ENCODE peak calls at places on chromosomes 4 and X, in eight cellular contexts. One of them, this sample, is unnamed.

GRCh38 chr4:147940144-147940543 is 208.3 kb downstream of the ARHGAP10 start:
- DNase-seq in astrocyte of the spinal cord: no peak
- DNase-seq in brain microvascular endothelial cell: peak
- DNase-seq in CD8-positive, alpha-beta T cell: no peak
- DNase-seq in heart left ventricle: no peak
- DNase-seq in astrocyte: no peak
- DNase-seq in OCI-LY7: no peak
- DNase-seq in HCT116: no peak
- DNase-seq in this sample: peak

GRCh38 chr4:174314274-174314673 is 30.6 kb downstream of the CEP44 start:
- DNase-seq in astrocyte of the spinal cord: no peak
- DNase-seq in brain microvascular endothelial cell: no peak
- DNase-seq in CD8-positive, alpha-beta T cell: no peak
- DNase-seq in heart left ventricle: no peak
- DNase-seq in astrocyte: no peak
- DNase-seq in OCI-LY7: no peak
- DNase-seq in HCT116: no peak
- DNase-seq in this sample: no peak

GRCh38 chrX:139967300-139967699 is 2.0 kb upstream of the CXorf66 start:
- DNase-seq in astrocyte of the spinal cord: no peak
- DNase-seq in brain microvascular endothelial cell: no peak
- DNase-seq in CD8-positive, alpha-beta T cell: no peak
- DNase-seq in heart left ventricle: no peak
- DNase-seq in astrocyte: no peak
- DNase-seq in OCI-LY7: peak
- DNase-seq in HCT116: no peak
- DNase-seq in this sample: peak

GRCh38 chr4:1403177-1403583 is 3.1 kb downstream of the NKX1-1 start:
- DNase-seq in astrocyte of the spinal cord: no peak
- DNase-seq in brain microvascular endothelial cell: no peak
- DNase-seq in CD8-positive, alpha-beta T cell: no peak
- DNase-seq in heart left ventricle: no peak
- DNase-seq in astrocyte: no peak
- DNase-seq in OCI-LY7: no peak
- DNase-seq in HCT116: no peak
- DNase-seq in this sample: no peak

GRCh38 chrX:6793000-6793399 is 258.1 kb upstream of the VCX3A start:
- DNase-seq in astrocyte of the spinal cord: no peak
- DNase-seq in brain microvascular endothelial cell: no peak
- DNase-seq in CD8-positive, alpha-beta T cell: no peak
- DNase-seq in heart left ventricle: no peak
- DNase-seq in astrocyte: no peak
- DNase-seq in OCI-LY7: no peak
- DNase-seq in HCT116: no peak
- DNase-seq in this sample: no peak

GRCh38 chr4:102505708-102506107 is 4.5 kb downstream of the NFKB1 start:
- DNase-seq in astrocyte of the spinal cord: no peak
- DNase-seq in brain microvascular endothelial cell: no peak
- DNase-seq in CD8-positive, alpha-beta T cell: no peak
- DNase-seq in heart left ventricle: no peak
- DNase-seq in astrocyte: no peak
- DNase-seq in OCI-LY7: no peak
- DNase-seq in HCT116: no peak
- DNase-seq in this sample: no peak

GRCh38 chr4:146407669-146408084 is 114.1 kb downstream of the SLC10A7 start:
- DNase-seq in astrocyte of the spinal cord: peak
- DNase-seq in brain microvascular endothelial cell: peak
- DNase-seq in CD8-positive, alpha-beta T cell: no peak
- DNase-seq in heart left ventricle: no peak
- DNase-seq in astrocyte: peak
- DNase-seq in OCI-LY7: no peak
- DNase-seq in HCT116: no peak
- DNase-seq in this sample: peak

GRCh38 chr4:86586160-86586572 is 7.9 kb upstream of the PTPN13 start:
- DNase-seq in astrocyte of the spinal cord: no peak
- DNase-seq in brain microvascular endothelial cell: no peak
- DNase-seq in CD8-positive, alpha-beta T cell: no peak
- DNase-seq in heart left ventricle: no peak
- DNase-seq in astrocyte: no peak
- DNase-seq in OCI-LY7: no peak
- DNase-seq in HCT116: no peak
- DNase-seq in this sample: no peak

GRCh38 chr4:141375855-141376254 is 155.2 kb downstream of the ZNF330 start:
- DNase-seq in astrocyte of the spinal cord: peak
- DNase-seq in brain microvascular endothelial cell: peak
- DNase-seq in CD8-positive, alpha-beta T cell: no peak
- DNase-seq in heart left ventricle: no peak
- DNase-seq in astrocyte: peak
- DNase-seq in OCI-LY7: no peak
- DNase-seq in HCT116: peak
- DNase-seq in this sample: peak

GRCh38 chrX:149570668-149571067 is 16.6 kb downstream of the MAGEA9B start:
- DNase-seq in astrocyte of the spinal cord: peak
- DNase-seq in brain microvascular endothelial cell: peak
- DNase-seq in CD8-positive, alpha-beta T cell: no peak
- DNase-seq in heart left ventricle: no peak
- DNase-seq in astrocyte: peak
- DNase-seq in OCI-LY7: no peak
- DNase-seq in HCT116: no peak
- DNase-seq in this sample: peak

GRCh38 chr4:76690906-76691275 is 207.1 kb downstream of the SOWAHB start:
- DNase-seq in astrocyte of the spinal cord: no peak
- DNase-seq in brain microvascular endothelial cell: no peak
- DNase-seq in CD8-positive, alpha-beta T cell: no peak
- DNase-seq in heart left ventricle: no peak
- DNase-seq in astrocyte: no peak
- DNase-seq in OCI-LY7: no peak
- DNase-seq in HCT116: no peak
- DNase-seq in this sample: no peak

GRCh38 chr4:112526061-112526460 is 10.1 kb upstream of the NEUROG2 start:
- DNase-seq in astrocyte of the spinal cord: no peak
- DNase-seq in brain microvascular endothelial cell: peak
- DNase-seq in CD8-positive, alpha-beta T cell: no peak
- DNase-seq in heart left ventricle: no peak
- DNase-seq in astrocyte: no peak
- DNase-seq in OCI-LY7: no peak
- DNase-seq in HCT116: no peak
- DNase-seq in this sample: no peak

GRCh38 chr4:1112821-1113182 is 562 bp downstream of the RNF212 start:
- DNase-seq in astrocyte of the spinal cord: no peak
- DNase-seq in brain microvascular endothelial cell: no peak
- DNase-seq in CD8-positive, alpha-beta T cell: no peak
- DNase-seq in heart left ventricle: no peak
- DNase-seq in astrocyte: no peak
- DNase-seq in OCI-LY7: no peak
- DNase-seq in HCT116: no peak
- DNase-seq in this sample: no peak

GRCh38 chr4:89379541-89380035 is 72.0 kb upstream of the GPRIN3 start:
- DNase-seq in astrocyte of the spinal cord: no peak
- DNase-seq in brain microvascular endothelial cell: no peak
- DNase-seq in CD8-positive, alpha-beta T cell: no peak
- DNase-seq in heart left ventricle: no peak
- DNase-seq in astrocyte: no peak
- DNase-seq in OCI-LY7: no peak
- DNase-seq in HCT116: no peak
- DNase-seq in this sample: no peak

GRCh38 chrX:727738-728621 is 97.4 kb downstream of the SHOX start:
- DNase-seq in astrocyte of the spinal cord: no peak
- DNase-seq in brain microvascular endothelial cell: no peak
- DNase-seq in CD8-positive, alpha-beta T cell: no peak
- DNase-seq in heart left ventricle: no peak
- DNase-seq in astrocyte: no peak
- DNase-seq in OCI-LY7: no peak
- DNase-seq in HCT116: peak
- DNase-seq in this sample: peak

GRCh38 chr4:169664615-169665014 is 44.2 kb downstream of the CLCN3 start:
- DNase-seq in astrocyte of the spinal cord: no peak
- DNase-seq in brain microvascular endothelial cell: no peak
- DNase-seq in CD8-positive, alpha-beta T cell: no peak
- DNase-seq in heart left ventricle: no peak
- DNase-seq in astrocyte: peak
- DNase-seq in OCI-LY7: no peak
- DNase-seq in HCT116: no peak
- DNase-seq in this sample: peak

GRCh38 chrX:104255465-104255864 is 732 bp upstream of the ESX1 start:
- DNase-seq in astrocyte of the spinal cord: no peak
- DNase-seq in brain microvascular endothelial cell: no peak
- DNase-seq in CD8-positive, alpha-beta T cell: no peak
- DNase-seq in heart left ventricle: no peak
- DNase-seq in astrocyte: no peak
- DNase-seq in OCI-LY7: no peak
- DNase-seq in HCT116: no peak
- DNase-seq in this sample: no peak

GRCh38 chr4:13201241-13201640 is 282.9 kb downstream of the RAB28 start:
- DNase-seq in astrocyte of the spinal cord: no peak
- DNase-seq in brain microvascular endothelial cell: no peak
- DNase-seq in CD8-positive, alpha-beta T cell: no peak
- DNase-seq in heart left ventricle: no peak
- DNase-seq in astrocyte: no peak
- DNase-seq in OCI-LY7: no peak
- DNase-seq in HCT116: no peak
- DNase-seq in this sample: no peak

GRCh38 chr4:182604161-182604591 is 313.0 kb downstream of the DCTD start:
- DNase-seq in astrocyte of the spinal cord: peak
- DNase-seq in brain microvascular endothelial cell: peak
- DNase-seq in CD8-positive, alpha-beta T cell: no peak
- DNase-seq in heart left ventricle: no peak
- DNase-seq in astrocyte: peak
- DNase-seq in OCI-LY7: no peak
- DNase-seq in HCT116: no peak
- DNase-seq in this sample: peak

GRCh38 chr4:46648088-46648744 is 258.3 kb upstream of the GABRA2 start:
- DNase-seq in astrocyte of the spinal cord: peak
- DNase-seq in brain microvascular endothelial cell: no peak
- DNase-seq in CD8-positive, alpha-beta T cell: no peak
- DNase-seq in heart left ventricle: no peak
- DNase-seq in astrocyte: no peak
- DNase-seq in OCI-LY7: peak
- DNase-seq in HCT116: no peak
- DNase-seq in this sample: peak

GRCh38 chr4:48275247-48275646 is 5.6 kb upstream of the TEC start:
- DNase-seq in astrocyte of the spinal cord: no peak
- DNase-seq in brain microvascular endothelial cell: peak
- DNase-seq in CD8-positive, alpha-beta T cell: no peak
- DNase-seq in heart left ventricle: no peak
- DNase-seq in astrocyte: no peak
- DNase-seq in OCI-LY7: peak
- DNase-seq in HCT116: peak
- DNase-seq in this sample: peak

GRCh38 chrX:790780-791360 is 160.3 kb downstream of the SHOX start:
- DNase-seq in astrocyte of the spinal cord: no peak
- DNase-seq in brain microvascular endothelial cell: no peak
- DNase-seq in CD8-positive, alpha-beta T cell: no peak
- DNase-seq in heart left ventricle: no peak
- DNase-seq in astrocyte: no peak
- DNase-seq in OCI-LY7: no peak
- DNase-seq in HCT116: no peak
- DNase-seq in this sample: no peak

GRCh38 chrX:107713205-107714195 is 62.1 kb downstream of the TSC22D3 start:
- DNase-seq in astrocyte of the spinal cord: no peak
- DNase-seq in brain microvascular endothelial cell: no peak
- DNase-seq in CD8-positive, alpha-beta T cell: no peak
- DNase-seq in heart left ventricle: no peak
- DNase-seq in astrocyte: no peak
- DNase-seq in OCI-LY7: no peak
- DNase-seq in HCT116: no peak
- DNase-seq in this sample: peak

GRCh38 chr4:158090323-158090722 is 82.5 kb downstream of the GASK1B start:
- DNase-seq in astrocyte of the spinal cord: peak
- DNase-seq in brain microvascular endothelial cell: no peak
- DNase-seq in CD8-positive, alpha-beta T cell: no peak
- DNase-seq in heart left ventricle: no peak
- DNase-seq in astrocyte: peak
- DNase-seq in OCI-LY7: no peak
- DNase-seq in HCT116: no peak
- DNase-seq in this sample: peak

GRCh38 chr4:135192746-135193535 is 991.4 kb upstream of the PABPC4L start:
- DNase-seq in astrocyte of the spinal cord: no peak
- DNase-seq in brain microvascular endothelial cell: peak
- DNase-seq in CD8-positive, alpha-beta T cell: no peak
- DNase-seq in heart left ventricle: no peak
- DNase-seq in astrocyte: peak
- DNase-seq in OCI-LY7: no peak
- DNase-seq in HCT116: no peak
- DNase-seq in this sample: peak

GRCh38 chr4:94332983-94333590 is 9.5 kb downstream of the HPGDS start:
- DNase-seq in astrocyte of the spinal cord: no peak
- DNase-seq in brain microvascular endothelial cell: peak
- DNase-seq in CD8-positive, alpha-beta T cell: no peak
- DNase-seq in heart left ventricle: no peak
- DNase-seq in astrocyte: no peak
- DNase-seq in OCI-LY7: no peak
- DNase-seq in HCT116: no peak
- DNase-seq in this sample: peak
- TF ChIP-seq CTCF in astrocyte of the spinal cord: peak
- TF ChIP-seq CTCF in brain microvascular endothelial cell: peak
- TF ChIP-seq CTCF in CD8-positive, alpha-beta T cell: no peak
- TF ChIP-seq CTCF in heart left ventricle: peak
- TF ChIP-seq CTCF in astrocyte: peak
- TF ChIP-seq CTCF in OCI-LY7: no peak
- TF ChIP-seq CTCF in HCT116: peak
- TF ChIP-seq CTCF in this sample: peak

GRCh38 chrX:97563531-97564133 is 679.9 kb downstream of the RPA4 start:
- DNase-seq in astrocyte of the spinal cord: peak
- DNase-seq in brain microvascular endothelial cell: peak
- DNase-seq in CD8-positive, alpha-beta T cell: peak
- DNase-seq in heart left ventricle: peak
- DNase-seq in astrocyte: peak
- DNase-seq in OCI-LY7: peak
- DNase-seq in HCT116: no peak
- DNase-seq in this sample: peak
- H3K4me3 ChIP-seq in astrocyte of the spinal cord: no peak
- H3K4me3 ChIP-seq in brain microvascular endothelial cell: no peak
- H3K4me3 ChIP-seq in CD8-positive, alpha-beta T cell: peak
- H3K4me3 ChIP-seq in heart left ventricle: peak
- H3K4me3 ChIP-seq in astrocyte: peak
- H3K4me3 ChIP-seq in OCI-LY7: peak
- H3K4me3 ChIP-seq in HCT116: no peak
- H3K4me3 ChIP-seq in this sample: peak

DNA sequence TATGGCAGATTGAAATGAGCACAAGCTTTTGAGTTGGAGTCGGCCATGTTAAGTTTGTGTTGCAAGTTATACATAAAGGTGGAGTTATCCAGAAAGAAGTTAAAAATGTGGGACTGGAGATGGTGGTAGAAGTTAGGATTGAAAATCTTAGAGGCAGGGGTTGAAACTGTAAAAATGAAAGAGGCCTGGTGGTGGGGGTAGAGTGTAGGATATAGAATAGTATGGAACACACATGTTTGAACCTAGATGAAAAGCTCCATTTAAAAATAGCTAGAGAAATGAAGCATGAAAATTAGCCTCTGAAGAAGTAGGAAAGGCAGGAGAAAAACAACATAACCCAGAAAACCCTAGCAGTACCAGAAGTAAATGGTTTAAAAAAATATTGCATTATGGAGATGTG is 131.8 kb upstream of the ENPEP start:
- DNase-seq in astrocyte of the spinal cord: peak
- DNase-seq in brain microvascular endothelial cell: peak
- DNase-seq in CD8-positive, alpha-beta T cell: no peak
- DNase-seq in heart left ventricle: no peak
- DNase-seq in astrocyte: no peak
- DNase-seq in OCI-LY7: no peak
- DNase-seq in HCT116: peak
- DNase-seq in this sample: peak
- TF ChIP-seq CTCF in astrocyte of the spinal cord: peak
- TF ChIP-seq CTCF in brain microvascular endothelial cell: peak
- TF ChIP-seq CTCF in CD8-positive, alpha-beta T cell: no peak
- TF ChIP-seq CTCF in heart left ventricle: no peak
- TF ChIP-seq CTCF in astrocyte: peak
- TF ChIP-seq CTCF in OCI-LY7: peak
- TF ChIP-seq CTCF in HCT116: peak
- TF ChIP-seq CTCF in this sample: peak

GRCh38 chr4:124686279-124686678 is 26.3 kb downstream of the ANKRD50 start:
- DNase-seq in astrocyte of the spinal cord: no peak
- DNase-seq in brain microvascular endothelial cell: no peak
- DNase-seq in CD8-positive, alpha-beta T cell: no peak
- DNase-seq in heart left ventricle: no peak
- DNase-seq in astrocyte: no peak
- DNase-seq in OCI-LY7: no peak
- DNase-seq in HCT116: no peak
- DNase-seq in this sample: no peak
- H3K4me3 ChIP-seq in astrocyte of the spinal cord: no peak
- H3K4me3 ChIP-seq in brain microvascular endothelial cell: no peak
- H3K4me3 ChIP-seq in CD8-positive, alpha-beta T cell: no peak
- H3K4me3 ChIP-seq in heart left ventricle: no peak
- H3K4me3 ChIP-seq in astrocyte: no peak
- H3K4me3 ChIP-seq in OCI-LY7: no peak
- H3K4me3 ChIP-seq in HCT116: no peak
- H3K4me3 ChIP-seq in this sample: no peak

This sample was measured in choroid plexus epithelial cell.